ENCODE peak calls at places on chromosomes 4 and X, in six cellular contexts. M is H1, T is SK-N-SH, N is K562, X is HepG2, P is GM12878. Q is an unnamed sample.

GRCh38 chr4:156255205-156255604 is 301.5 kb upstream of the CTSO start:
- DNase-seq in T (no peak), M (no peak), P (no peak), X (no peak), N (no peak), Q (no peak)

GRCh38 chr4:84952776-84953175 is 13.7 kb downstream of the WDFY3 start:
- DNase-seq in M (no peak), T (no peak), N (no peak), X (no peak), P (no peak), Q (no peak)

GRCh38 chr4:138866314-138866713 is 149.3 kb upstream of the NOCT start:
- DNase-seq in M (no peak), X (no peak), N (no peak), T (no peak), P (no peak), Q (no peak)

GRCh38 chr4:170697045-170697444 is 607.3 kb upstream of the AADAT start:
- DNase-seq in P (no peak), T (no peak), N (no peak), X (no peak), M (no peak), Q (no peak)

GRCh38 chrX:65985922-65986588 is 53.8 kb downstream of the VSIG4 start:
- DNase-seq in P (peak; percentile 55), N (peak; percentile 59), X (peak; percentile 18), M (no peak), T (peak; percentile 15), Q (peak; percentile 25)

GRCh38 chrX:123975180-123975579 is 13.7 kb downstream of the STAG2 start:
- DNase-seq in N (no peak), T (no peak), P (no peak), M (no peak), X (no peak), Q (no peak)

GRCh38 chr4:123477804-123478209 is 81.2 kb downstream of the SPRY1 start:
- DNase-seq in X (peak; percentile 41), N (no peak), M (no peak), T (no peak), P (no peak), Q (no peak)

GRCh38 chr4:93416337-93417102 is 412.0 kb upstream of the ATOH1 start:
- DNase-seq in X (no peak), P (no peak), T (peak; percentile 37), N (no peak), M (no peak), Q (no peak)

GRCh38 chr4:12446650-12447049 is 1018.0 kb upstream of the HS3ST1 start:
- DNase-seq in N (no peak), P (no peak), T (no peak), M (no peak), X (no peak), Q (no peak)

GRCh38 chr4:16217300-16218051 is 8.8 kb downstream of the TAPT1 start:
- DNase-seq in M (no peak), N (no peak), X (no peak), T (no peak), P (no peak), Q (no peak)

GRCh38 chr4:184471872-184472539 is 2.3 kb downstream of the IRF2 start:
- DNase-seq in T (peak; percentile 60), X (no peak), N (peak; percentile 18), M (no peak), P (no peak), Q (peak; percentile 14)

GRCh38 chr4:154367659-154368058 is 123.9 kb downstream of the DCHS2 start:
- DNase-seq in P (no peak), M (no peak), T (no peak), X (no peak), N (no peak), Q (no peak)

GRCh38 chr4:154366956-154367355 is 124.6 kb downstream of the DCHS2 start:
- DNase-seq in N (no peak), P (no peak), M (no peak), X (no peak), T (no peak), Q (no peak)

GRCh38 chr4:154364012-154364863 is 127.4 kb downstream of the DCHS2 start:
- DNase-seq in N (no peak), P (no peak), X (no peak), M (no peak), T (no peak), Q (no peak)

DNA sequence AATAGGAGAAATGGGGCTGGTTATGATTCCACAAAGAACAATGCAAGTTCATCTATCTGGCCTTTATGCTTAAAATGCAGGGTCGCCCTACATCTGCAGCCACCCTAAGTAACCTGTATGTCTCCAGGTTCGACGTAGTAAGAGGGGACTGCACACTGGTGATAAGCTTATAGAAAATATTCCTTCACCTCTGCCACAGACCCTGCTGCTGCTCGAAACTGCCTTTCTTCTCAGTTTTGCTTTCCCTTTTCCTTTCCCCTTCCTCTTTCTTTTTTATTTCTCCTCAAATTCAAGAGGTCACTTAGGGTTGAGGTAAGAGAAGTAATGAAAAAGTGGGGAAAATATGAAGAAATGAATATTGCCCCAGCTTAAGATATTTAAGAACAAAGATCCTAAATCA is 123.5 kb downstream of the DCHS2 start:
- DNase-seq in P (no peak), T (no peak), N (no peak), M (no peak), X (no peak), Q (no peak)
- TF ChIP-seq CHD2 in P (no peak), T (no peak), N (no peak), M (no peak), X (no peak), Q (no peak)

GRCh38 chr4:70913947-70914445 is 11.8 kb downstream of the MOB1B start:
- DNase-seq in T (no peak), P (no peak), X (no peak), M (no peak), N (no peak), Q (no peak)

GRCh38 chr4:70920592-70920991 is 18.4 kb downstream of the MOB1B start:
- DNase-seq in P (no peak), M (no peak), N (no peak), T (no peak), X (no peak), Q (no peak)

GRCh38 chr4:70915048-70915815 is 13.1 kb downstream of the MOB1B start:
- DNase-seq in P (no peak), T (no peak), M (no peak), N (no peak), X (no peak), Q (no peak)

GRCh38 chr4:70914631-70915030 is 12.5 kb downstream of the MOB1B start:
- DNase-seq in P (no peak), N (no peak), X (no peak), T (no peak), M (no peak), Q (no peak)

DNA sequence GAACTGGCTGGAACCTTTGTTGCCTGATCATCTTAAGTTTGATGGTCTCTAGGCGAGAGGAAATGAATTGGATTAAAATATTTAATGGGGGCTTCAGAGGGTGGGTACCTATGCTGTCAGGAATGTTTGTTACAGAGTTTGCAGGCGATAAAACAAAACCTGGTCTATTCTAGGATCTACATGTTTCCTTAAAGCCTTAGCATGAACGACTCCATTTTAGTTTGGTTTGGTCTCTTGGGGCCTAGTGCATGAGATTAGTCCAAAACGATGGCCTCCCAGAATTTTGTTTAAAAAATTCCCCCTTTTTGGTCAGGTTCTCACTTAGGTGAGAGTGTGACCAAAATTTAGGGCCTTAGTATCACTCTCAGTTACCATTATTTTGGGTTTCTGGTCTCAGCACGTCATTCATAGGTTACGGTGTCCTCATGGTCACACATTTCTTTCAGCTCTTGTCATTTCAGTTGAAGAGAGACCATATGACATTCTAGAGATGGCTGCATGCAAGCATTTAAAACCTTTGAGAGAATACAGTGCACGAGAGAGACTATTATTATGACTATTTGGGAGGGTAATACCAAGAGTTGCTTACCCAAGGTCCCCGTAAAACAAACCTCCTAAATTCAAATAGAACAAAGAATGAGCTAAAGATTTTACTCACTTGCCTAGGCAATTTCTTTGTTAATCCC is 13.8 kb downstream of the MOB1B start:
- DNase-seq in M (no peak), T (no peak), N (no peak), P (no peak), X (no peak), Q (no peak)
- TF ChIP-seq CHD2 in M (no peak), T (no peak), N (no peak), P (no peak), X (no peak), Q (no peak)

DNA sequence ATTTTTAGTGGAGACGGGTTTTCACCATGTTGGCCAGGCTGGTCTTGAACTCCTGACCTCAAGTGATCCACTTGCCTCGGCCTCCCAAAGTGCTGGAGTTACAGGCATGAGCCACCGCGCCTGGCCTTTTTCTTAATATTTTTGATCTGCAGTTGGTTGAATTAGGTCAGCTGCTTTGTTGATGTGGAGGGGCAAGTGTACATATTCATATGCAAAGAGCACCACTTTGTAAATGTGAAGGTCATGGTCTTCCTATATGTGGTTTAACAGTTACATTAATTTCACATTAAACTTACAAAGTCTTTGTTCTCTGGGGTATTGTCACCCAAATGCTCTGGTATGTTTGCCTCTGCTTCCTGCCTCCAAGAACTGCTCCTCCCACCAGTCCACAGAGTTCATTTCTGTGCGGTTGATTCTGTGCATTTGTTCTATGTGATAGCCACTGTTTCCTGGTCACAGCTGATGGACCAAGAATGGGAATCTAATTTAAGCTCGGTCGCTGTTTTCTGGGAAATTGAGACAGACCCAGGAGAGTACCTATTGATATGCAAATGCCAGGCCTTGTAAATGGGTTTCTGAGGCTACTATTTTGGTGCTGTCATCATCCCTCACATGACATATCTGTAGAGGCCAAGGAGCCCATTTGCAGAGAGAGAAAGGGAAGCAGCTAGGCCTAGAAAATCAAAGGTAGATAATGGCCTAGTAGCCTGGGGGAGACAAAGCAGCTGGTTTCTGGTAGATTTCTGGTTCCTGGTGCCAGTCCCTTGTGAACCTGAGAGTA is 27.0 kb upstream of the HPSE start:
- DNase-seq in P (no peak), T (no peak), X (peak; percentile 96), M (no peak), N (no peak), Q (no peak)
- TF ChIP-seq CHD2 in P (no peak), T (no peak), X (no peak), M (no peak), N (no peak), Q (no peak)

GRCh38 chr4:85952982-85953650 is 406.7 kb downstream of the MAPK10 start:
- DNase-seq in P (no peak), M (no peak), T (no peak), X (no peak), N (no peak), Q (no peak)

GRCh38 chr4:85956296-85956955 is 403.4 kb downstream of the MAPK10 start:
- DNase-seq in M (no peak), P (no peak), T (no peak), X (no peak), N (no peak), Q (no peak)

GRCh38 chr4:85952518-85952917 is 407.3 kb downstream of the MAPK10 start:
- DNase-seq in T (no peak), X (no peak), P (no peak), N (no peak), M (no peak), Q (no peak)

GRCh38 chr4:85953651-85954018 is 406.2 kb downstream of the MAPK10 start:
- DNase-seq in N (no peak), P (no peak), X (no peak), T (no peak), M (no peak), Q (peak; percentile 28)

DNA sequence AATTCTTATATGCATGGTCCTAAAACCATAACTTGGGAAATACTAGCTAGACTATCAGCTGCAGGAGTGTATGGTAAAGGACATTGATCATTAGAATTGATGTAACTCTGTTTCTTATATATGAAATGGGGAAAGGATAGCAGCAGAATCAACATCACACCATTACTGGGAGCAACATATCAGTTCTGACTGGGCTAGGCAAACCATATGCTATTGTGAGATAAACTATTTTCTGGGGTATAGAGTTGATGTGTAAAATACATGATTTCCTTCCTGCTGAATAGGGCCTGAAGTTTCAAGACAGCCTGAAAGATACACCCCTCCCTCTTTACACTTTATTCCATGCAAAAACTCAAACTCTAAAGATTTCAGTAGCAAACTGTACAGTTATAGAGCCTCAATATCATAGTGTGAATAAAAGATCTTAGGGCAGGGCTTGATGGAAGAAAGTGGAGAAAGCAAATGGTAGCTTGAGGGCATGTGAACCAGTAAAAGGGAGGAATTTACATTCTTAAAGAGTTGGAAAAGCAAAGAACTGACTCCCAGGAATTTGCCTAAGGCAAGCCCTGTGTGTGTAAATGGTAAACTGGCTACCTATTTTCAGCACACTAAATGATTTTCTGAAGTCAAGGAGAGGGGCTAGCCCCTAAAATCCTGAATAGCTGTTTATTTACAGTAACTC is 404.1 kb downstream of the MAPK10 start:
- DNase-seq in N (no peak), X (no peak), T (no peak), P (no peak), M (no peak), Q (no peak)
- TF ChIP-seq CHD2 in N (no peak), X (no peak), T (no peak), P (no peak), M (no peak), Q (no peak)

Q was measured in A549.